ENCODE peak calls at places on chromosomes 2 and 18, in five cellular contexts. W is posterior cingulate gyrus, X is fibroblast of lung, R is mesothelial cell of epicardium, Y is NCI-H1105. F is an unnamed sample.

GRCh38 chr18:1573732-1574131 is 669.1 kb downstream of the ADCYAP1 start:
- DNase-seq in W (no peak), X (peak), R (no peak), Y (no peak), F (no peak)

GRCh38 chr18:64258111-64258650 is 109.3 kb upstream of the LINC00305 start:
- DNase-seq in W (no peak), X (no peak), R (no peak), Y (no peak), F (no peak)

GRCh38 chr2:84906900-84907714 is 1.7 kb downstream of the TMSB10 start:
- DNase-seq in W (no peak), X (peak), R (no peak), Y (no peak), F (no peak)

GRCh38 chr2:85734015-85734414 is 19.8 kb upstream of the ATOH8 start:
- DNase-seq in W (no peak), X (no peak), R (no peak), Y (no peak), F (no peak)

GRCh38 chr18:12973562-12974213 is 17.5 kb upstream of the CEP192 start:
- DNase-seq in W (no peak), X (no peak), R (no peak), Y (no peak), F (no peak)

GRCh38 chr2:85536479-85536878 is 2.5 kb upstream of the MAT2A start:
- DNase-seq in W (no peak), X (peak), R (no peak), Y (no peak), F (no peak)

GRCh38 chr18:80229766-80230745 is 17.3 kb downstream of the PARD6G start:
- DNase-seq in W (no peak), X (no peak), R (peak), Y (no peak), F (no peak)

GRCh38 chr18:49447810-49448745 is 12.4 kb downstream of the DYM start:
- DNase-seq in W (no peak), X (peak), R (no peak), Y (peak), F (no peak)

GRCh38 chr2:149857344-149857743 is 269.8 kb upstream of the MMADHC start:
- DNase-seq in W (no peak), X (peak), R (no peak), Y (no peak), F (no peak)

GRCh38 chr2:131105950-131106801 is 1.0 kb downstream of the PLEKHB2 start:
- DNase-seq in W (no peak), X (peak), R (no peak), Y (peak), F (no peak)

GRCh38 chr2:187461294-187462261 is 13.5 kb upstream of the CALCRL start:
- DNase-seq in W (no peak), X (no peak), R (no peak), Y (no peak), F (no peak)

GRCh38 chr18:76823574-76823973 is 1.2 kb downstream of the ZNF236 start:
- DNase-seq in W (no peak), X (peak), R (peak), Y (no peak), F (peak)

GRCh38 chr18:41989508-41989907 is 34.5 kb downstream of the PIK3C3 start:
- DNase-seq in W (no peak), X (no peak), R (no peak), Y (peak), F (no peak)

GRCh38 chr2:233966388-233966787 is 49.2 kb downstream of the TRPM8 start:
- DNase-seq in W (peak), X (no peak), R (no peak), Y (no peak), F (no peak)

GRCh38 chr2:47810850-47811249 is 27.9 kb downstream of the MSH6 start:
- DNase-seq in W (no peak), X (no peak), R (no peak), Y (no peak), F (no peak)

GRCh38 chr2:27830616-27831120 is 59.1 kb downstream of the MRPL33 start:
- DNase-seq in W (no peak), X (peak), R (no peak), Y (no peak), F (no peak)

GRCh38 chr18:26312196-26312595 is 86.0 kb downstream of the TAF4B start:
- DNase-seq in W (no peak), X (no peak), R (no peak), Y (no peak), F (no peak)

GRCh38 chr18:78929502-78929901 is 50.1 kb upstream of the SALL3 start:
- DNase-seq in W (no peak), X (no peak), R (no peak), Y (no peak), F (no peak)

GRCh38 chr2:144944506-144945230 is 424.7 kb upstream of the ZEB2 start:
- DNase-seq in W (no peak), X (no peak), R (no peak), Y (no peak), F (no peak)

GRCh38 chr18:57644540-57644939 is 22.9 kb upstream of the NARS1 start:
- DNase-seq in W (no peak), X (no peak), R (no peak), Y (no peak), F (no peak)

GRCh38 chr18:47912343-47912742 is 18.1 kb downstream of the SMAD2 start:
- DNase-seq in W (no peak), X (no peak), R (no peak), Y (no peak), F (no peak)

GRCh38 chr2:60961457-60961856 is 56.1 kb upstream of the PEX13 start:
- DNase-seq in W (no peak), X (peak), R (no peak), Y (no peak), F (no peak)

GRCh38 chr2:207133862-207134519 is 31.8 kb downstream of the KLF7 start:
- DNase-seq in W (no peak), X (peak), R (no peak), Y (peak), F (no peak)

GRCh38 chr18:59308201-59309014 is 10.0 kb downstream of the CPLX4 start:
- DNase-seq in W (peak), X (peak), R (peak), Y (peak), F (peak)

GRCh38 chr2:10944799-10945198 is 33.1 kb downstream of the KCNF1 start:
- DNase-seq in W (no peak), X (no peak), R (no peak), Y (no peak), F (no peak)

F was measured in GM18507.